ENCODE peak calls at places on chromosomes 7 and 10, in eight cellular contexts. J is T-cell; A is activated CD8-positive, alpha-beta memory T cell treated with anti-CD3 and anti-CD28 coated beads, Interleukin-2, amount 50 U/mL, for 4 hours; D is activated CD4-positive, alpha-beta T cell treated with anti-CD3 and anti-CD28 coated beads for 1 hour; S is NCI-H1105; P is EH; Y is astrocyte of the cerebellum; H is AG10803. L is an unnamed sample.

GRCh38 chr10:32413513-32413912 is 32.4 kb upstream of the CCDC7 start:
- DNase-seq in J (no peak), A (peak; percentile 26), D (no peak), S (no peak), P (peak; percentile 88), Y (peak; percentile 82), H (peak; percentile 91), L (no peak)

GRCh38 chr10:113484487-113484886 is 68.4 kb upstream of the HABP2 start:
- DNase-seq in J (no peak), A (no peak), D (no peak), S (no peak), P (no peak), Y (no peak), H (no peak), L (no peak)

GRCh38 chr10:98267894-98268693 is at the start of gene LOXL4:
- DNase-seq in J (no peak), A (no peak), D (no peak), S (no peak), P (peak; percentile 50), Y (no peak), H (peak; percentile 54), L (no peak)

GRCh38 chr7:66265566-66265965 is 60.4 kb downstream of the TPST1 start:
- DNase-seq in J (no peak), A (no peak), D (no peak), S (no peak), P (peak; percentile 52), Y (no peak), H (peak; percentile 35), L (no peak)

GRCh38 chr10:130901311-130902165 is 410.0 kb downstream of the TCERG1L start:
- DNase-seq in J (no peak), A (no peak), D (no peak), S (no peak), P (no peak), Y (no peak), H (no peak), L (no peak)

GRCh38 chr7:116557066-116557585 is 32.3 kb downstream of the CAV1 start:
- DNase-seq in J (no peak), A (no peak), D (no peak), S (no peak), P (no peak), Y (no peak), H (no peak), L (no peak)

GRCh38 chr10:67923551-67923950 is 39.1 kb downstream of the SIRT1 start:
- DNase-seq in J (no peak), A (no peak), D (no peak), S (no peak), P (peak; percentile 86), Y (no peak), H (peak; percentile 56), L (no peak)

GRCh38 chr10:12250181-12250580 is 54.2 kb downstream of the CDC123 start:
- DNase-seq in J (no peak), A (no peak), D (no peak), S (no peak), P (no peak), Y (no peak), H (no peak), L (no peak)

GRCh38 chr7:17501461-17502208 is 203.2 kb downstream of the AHR start:
- DNase-seq in J (no peak), A (no peak), D (no peak), S (no peak), P (peak; percentile 75), Y (peak; percentile 42), H (peak; percentile 90), L (no peak)

GRCh38 chr10:113583561-113583960 is 30.7 kb downstream of the HABP2 start:
- DNase-seq in J (no peak), A (no peak), D (no peak), S (no peak), P (no peak), Y (no peak), H (no peak), L (no peak)

GRCh38 chr7:1432411-1433082 is 26.7 kb downstream of the MICALL2 start:
- DNase-seq in J (peak; percentile 74), A (peak; percentile 87), D (peak; percentile 69), S (peak; percentile 68), P (peak; percentile 57), Y (no peak), H (peak; percentile 31), L (peak; percentile 86)

GRCh38 chr7:119842786-119843185 is 430.2 kb upstream of the KCND2 start:
- DNase-seq in J (no peak), A (no peak), D (no peak), S (no peak), P (no peak), Y (no peak), H (no peak), L (no peak)

GRCh38 chr7:33107136-33108066 is 1.8 kb downstream of the RP9 start:
- DNase-seq in J (peak; percentile 64), A (no peak), D (no peak), S (peak; percentile 17), P (peak; percentile 66), Y (peak; percentile 43), H (peak; percentile 49), L (peak; percentile 23)

GRCh38 chr10:126421745-126422144 is 33.5 kb upstream of the ADAM12 start:
- DNase-seq in J (no peak), A (no peak), D (no peak), S (no peak), P (peak; percentile 95), Y (peak; percentile 97), H (peak; percentile 99), L (no peak)

GRCh38 chr7:99558306-99559275 is at the start of gene ZNF655:
- DNase-seq in J (peak; percentile 94), A (peak; percentile 91), D (peak; percentile 82), S (peak; percentile 86), P (peak; percentile 93), Y (peak; percentile 59), H (peak; percentile 78), L (peak; percentile 87)

GRCh38 chr10:32890444-32890843 is 67.6 kb downstream of the ITGB1 start:
- DNase-seq in J (no peak), A (no peak), D (no peak), S (no peak), P (no peak), Y (no peak), H (no peak), L (no peak)

GRCh38 chr7:81002471-81002870 is 83.6 kb upstream of the SEMA3C start:
- DNase-seq in J (no peak), A (no peak), D (no peak), S (no peak), P (peak; percentile 7), Y (no peak), H (peak; percentile 13), L (no peak)

GRCh38 chr10:91587710-91588638 is 44.9 kb downstream of the PPP1R3C start:
- DNase-seq in J (no peak), A (no peak), D (no peak), S (no peak), P (peak; percentile 77), Y (no peak), H (peak; percentile 73), L (no peak)

GRCh38 chr10:97689637-97690036 is 2.6 kb upstream of the AVPI1 start:
- DNase-seq in J (no peak), A (no peak), D (no peak), S (no peak), P (peak; percentile 98), Y (peak; percentile 62), H (peak; percentile 98), L (no peak)

GRCh38 chr10:84348431-84348830 is 20.0 kb downstream of the CCSER2 start:
- DNase-seq in J (no peak), A (no peak), D (no peak), S (no peak), P (peak; percentile 82), Y (no peak), H (peak; percentile 87), L (no peak)

GRCh38 chr7:52764502-52765169 is 270.8 kb upstream of the POM121L12 start:
- DNase-seq in J (no peak), A (no peak), D (no peak), S (no peak), P (no peak), Y (no peak), H (no peak), L (no peak)

GRCh38 chr10:62239994-62240393 is 28.6 kb downstream of the RTKN2 start:
- DNase-seq in J (no peak), A (no peak), D (no peak), S (no peak), P (peak; percentile 54), Y (no peak), H (peak; percentile 68), L (no peak)

GRCh38 chr10:35413985-35414861 is 77.9 kb downstream of the CCNY start:
- DNase-seq in J (no peak), A (peak; percentile 46), D (no peak), S (no peak), P (no peak), Y (no peak), H (no peak), L (no peak)

GRCh38 chr10:114714281-114714741 is 56.2 kb upstream of the ABLIM1 start:
- DNase-seq in J (no peak), A (no peak), D (no peak), S (peak; percentile 51), P (peak; percentile 95), Y (peak; percentile 90), H (peak; percentile 68), L (no peak)

GRCh38 chr10:103951942-103952341 is 15.0 kb upstream of the SLK start:
- DNase-seq in J (no peak), A (no peak), D (no peak), S (no peak), P (no peak), Y (no peak), H (no peak), L (no peak)

GRCh38 chr10:110239892-110240291 is 32.5 kb downstream of the MXI1 start:
- DNase-seq in J (no peak), A (no peak), D (no peak), S (no peak), P (no peak), Y (no peak), H (no peak), L (no peak)

GRCh38 chr7:91112902-91113321 is 151.3 kb upstream of the FZD1 start:
- DNase-seq in J (no peak), A (no peak), D (no peak), S (no peak), P (peak; percentile 59), Y (no peak), H (peak; percentile 47), L (no peak)

GRCh38 chr7:155322530-155322929 is 24.9 kb downstream of the INSIG1 start:
- DNase-seq in J (no peak), A (no peak), D (no peak), S (no peak), P (peak; percentile 27), Y (no peak), H (peak; percentile 33), L (no peak)

GRCh38 chr10:5466451-5466996 is 32.8 kb downstream of the CALML5 start:
- DNase-seq in J (no peak), A (no peak), D (no peak), S (peak; percentile 31), P (peak; percentile 86), Y (peak; percentile 67), H (peak; percentile 61), L (no peak)

GRCh38 chr10:70758757-70759514 is 26.2 kb downstream of the TBATA start:
- DNase-seq in J (peak; percentile 53), A (peak; percentile 72), D (peak; percentile 35), S (peak; percentile 55), P (peak; percentile 78), Y (peak; percentile 70), H (peak; percentile 73), L (peak; percentile 57)

GRCh38 chr10:48611133-48611532 is 6.3 kb upstream of the ARHGAP22 start:
- DNase-seq in J (no peak), A (no peak), D (no peak), S (no peak), P (no peak), Y (no peak), H (no peak), L (no peak)

GRCh38 chr10:20622522-20623270 is 274.4 kb downstream of the NEBL start:
- DNase-seq in J (no peak), A (no peak), D (no peak), S (no peak), P (no peak), Y (peak; percentile 63), H (peak; percentile 90), L (no peak)

GRCh38 chr7:64555046-64555445 is 7.8 kb downstream of the ZNF680 start:
- DNase-seq in J (no peak), A (no peak), D (no peak), S (no peak), P (peak; percentile 10), Y (no peak), H (no peak), L (no peak)